ENCODE peak calls at places on chromosomes 1 and 21, in five cellular contexts. One of them, this sample, is unnamed.

GRCh38 chr1:70528591-70529333 is 117.7 kb downstream of the CTH start:
- DNase-seq in IMR-90: peak; percentile 33
- DNase-seq in GM12878: no peak
- DNase-seq in neuronal stem cell: peak; percentile 30
- DNase-seq in Karpas-422: peak; percentile 52
- DNase-seq in this sample: peak; percentile 20

GRCh38 chr1:22763479-22764200 is 53.0 kb downstream of the EPHB2 start:
- DNase-seq in IMR-90: peak; percentile 25
- DNase-seq in GM12878: peak; percentile 25
- DNase-seq in neuronal stem cell: no peak
- DNase-seq in Karpas-422: no peak
- DNase-seq in this sample: no peak

GRCh38 chr1:173915596-173915995 is 1.5 kb downstream of the SERPINC1 start:
- DNase-seq in IMR-90: no peak
- DNase-seq in GM12878: no peak
- DNase-seq in neuronal stem cell: no peak
- DNase-seq in Karpas-422: no peak
- DNase-seq in this sample: no peak

GRCh38 chr1:153573351-153573750 is 7.7 kb upstream of the S100A2 start:
- DNase-seq in IMR-90: peak; percentile 41
- DNase-seq in GM12878: no peak
- DNase-seq in neuronal stem cell: no peak
- DNase-seq in Karpas-422: no peak
- DNase-seq in this sample: no peak

GRCh38 chr1:18422076-18422777 is 58.5 kb upstream of the KLHDC7A start:
- DNase-seq in IMR-90: no peak
- DNase-seq in GM12878: no peak
- DNase-seq in neuronal stem cell: no peak
- DNase-seq in Karpas-422: no peak
- DNase-seq in this sample: no peak

GRCh38 chr1:59006932-59007331 is 223.1 kb upstream of the JUN start:
- DNase-seq in IMR-90: no peak
- DNase-seq in GM12878: no peak
- DNase-seq in neuronal stem cell: no peak
- DNase-seq in Karpas-422: no peak
- DNase-seq in this sample: no peak

GRCh38 chr1:79193211-79194079 is 186.9 kb upstream of the ADGRL4 start:
- DNase-seq in IMR-90: peak; percentile 74
- DNase-seq in GM12878: peak; percentile 41
- DNase-seq in neuronal stem cell: peak; percentile 9
- DNase-seq in Karpas-422: no peak
- DNase-seq in this sample: peak; percentile 74

GRCh38 chr1:110556471-110556807 is 37.5 kb upstream of the KCNA10 start:
- DNase-seq in IMR-90: no peak
- DNase-seq in GM12878: no peak
- DNase-seq in neuronal stem cell: no peak
- DNase-seq in Karpas-422: no peak
- DNase-seq in this sample: no peak

GRCh38 chr1:3678361-3679097 is 26.2 kb downstream of the TP73 start:
- DNase-seq in IMR-90: no peak
- DNase-seq in GM12878: no peak
- DNase-seq in neuronal stem cell: no peak
- DNase-seq in Karpas-422: peak; percentile 46
- DNase-seq in this sample: no peak

GRCh38 chr1:104765115-104765514 is 1015.4 kb downstream of the AMY1C start:
- DNase-seq in IMR-90: no peak
- DNase-seq in GM12878: peak; percentile 59
- DNase-seq in neuronal stem cell: no peak
- DNase-seq in Karpas-422: no peak
- DNase-seq in this sample: peak; percentile 25
- H3K4me2 ChIP-seq in IMR-90: no peak overlapping the region
- H3K4me2 ChIP-seq in GM12878: no peak overlapping the region
- H3K4me2 ChIP-seq in neuronal stem cell: no peak overlapping the region
- H3K4me2 ChIP-seq in Karpas-422: no peak overlapping the region
- H3K4me2 ChIP-seq in this sample: no peak overlapping the region

DNA sequence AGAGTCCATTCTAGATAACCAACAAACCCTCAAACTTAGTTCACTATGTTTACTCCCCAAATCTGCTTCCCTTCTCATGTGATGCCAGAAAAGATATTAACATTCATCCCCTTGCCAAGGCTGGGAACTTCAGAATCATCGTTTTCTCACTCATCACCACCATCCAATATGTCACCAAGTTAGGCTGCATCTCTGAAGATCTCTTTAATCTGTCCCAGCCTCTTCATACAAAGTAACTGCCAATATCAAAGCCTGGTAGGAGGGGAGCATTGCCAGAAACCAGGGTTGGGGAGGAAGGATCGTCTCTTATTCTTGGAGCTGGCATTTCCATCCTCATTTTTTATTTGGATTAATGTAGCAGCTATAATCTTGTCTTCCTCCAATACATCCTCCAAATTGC is 71.6 kb downstream of the XCL2 start:
- DNase-seq in IMR-90: no peak
- DNase-seq in GM12878: no peak
- DNase-seq in neuronal stem cell: no peak
- DNase-seq in Karpas-422: no peak
- DNase-seq in this sample: no peak
- H3K4me3 ChIP-seq in IMR-90: no peak overlapping the region
- H3K4me3 ChIP-seq in GM12878: no peak overlapping the region
- H3K4me3 ChIP-seq in neuronal stem cell: no peak overlapping the region
- H3K4me3 ChIP-seq in Karpas-422: no peak overlapping the region
- H3K4me3 ChIP-seq in this sample: no peak overlapping the region

GRCh38 chr1:244451539-244451950 is at the start of gene ADSS2:
- DNase-seq in IMR-90: no peak
- DNase-seq in GM12878: no peak
- DNase-seq in neuronal stem cell: no peak
- DNase-seq in Karpas-422: no peak
- DNase-seq in this sample: no peak

GRCh38 chr1:244450597-244451538 is 841 bp downstream of the ADSS2 start:
- DNase-seq in IMR-90: peak; percentile 89
- DNase-seq in GM12878: no peak
- DNase-seq in neuronal stem cell: peak; percentile 32
- DNase-seq in Karpas-422: peak; percentile 79
- DNase-seq in this sample: peak; percentile 51

GRCh38 chr1:244456586-244456985 is 4.5 kb upstream of the CATSPERE start:
- DNase-seq in IMR-90: no peak
- DNase-seq in GM12878: no peak
- DNase-seq in neuronal stem cell: no peak
- DNase-seq in Karpas-422: peak; percentile 5
- DNase-seq in this sample: no peak

GRCh38 chr1:244451951-244452795 is 464 bp upstream of the ADSS2 start:
- DNase-seq in IMR-90: peak; percentile 99
- DNase-seq in GM12878: peak; percentile 93
- DNase-seq in neuronal stem cell: peak; percentile 99
- DNase-seq in Karpas-422: peak; percentile 100
- DNase-seq in this sample: peak; percentile 99

GRCh38 chr1:244454412-244454811 is 2.7 kb upstream of the ADSS2 start:
- DNase-seq in IMR-90: no peak
- DNase-seq in GM12878: no peak
- DNase-seq in neuronal stem cell: no peak
- DNase-seq in Karpas-422: peak; percentile 4
- DNase-seq in this sample: no peak
- H2AFZ ChIP-seq in IMR-90: no peak overlapping the region
- H2AFZ ChIP-seq in GM12878: no peak overlapping the region
- H2AFZ ChIP-seq in neuronal stem cell: peak overlapping the region; percentile 73
- H2AFZ ChIP-seq in Karpas-422: no peak overlapping the region
- H2AFZ ChIP-seq in this sample: no peak overlapping the region

GRCh38 chr1:47651311-47652089 is 213.7 kb downstream of the FOXD2 start:
- DNase-seq in IMR-90: no peak
- DNase-seq in GM12878: no peak
- DNase-seq in neuronal stem cell: no peak
- DNase-seq in Karpas-422: no peak
- DNase-seq in this sample: no peak

GRCh38 chr1:47647327-47647845 is 209.5 kb downstream of the FOXD2 start:
- DNase-seq in IMR-90: no peak
- DNase-seq in GM12878: no peak
- DNase-seq in neuronal stem cell: no peak
- DNase-seq in Karpas-422: no peak
- DNase-seq in this sample: no peak

GRCh38 chr1:47646676-47647075 is 208.8 kb downstream of the FOXD2 start:
- DNase-seq in IMR-90: no peak
- DNase-seq in GM12878: no peak
- DNase-seq in neuronal stem cell: no peak
- DNase-seq in Karpas-422: no peak
- DNase-seq in this sample: peak; percentile 63

GRCh38 chr1:47650205-47650604 is 212.4 kb downstream of the FOXD2 start:
- DNase-seq in IMR-90: peak; percentile 80
- DNase-seq in GM12878: no peak
- DNase-seq in neuronal stem cell: no peak
- DNase-seq in Karpas-422: no peak
- DNase-seq in this sample: peak; percentile 97

DNA sequence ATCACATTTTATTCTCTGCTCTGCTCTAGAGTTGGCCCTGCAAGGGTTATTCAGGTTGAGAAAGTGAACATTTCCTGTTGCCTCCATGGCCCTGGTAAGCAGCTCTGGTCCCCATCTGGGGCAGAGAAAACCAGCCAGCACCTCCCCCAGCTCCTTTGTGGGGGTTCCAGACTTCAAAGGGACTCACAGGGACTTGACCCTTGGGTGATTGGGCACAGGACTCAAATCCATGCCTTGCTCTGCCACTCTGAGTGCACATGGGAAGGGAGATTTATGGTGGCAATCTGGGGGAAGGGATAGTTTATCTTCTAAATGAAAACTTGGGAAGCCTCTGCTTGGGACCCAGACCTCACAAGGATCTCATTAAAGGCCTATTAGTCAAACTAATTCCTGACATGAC is 212.8 kb downstream of the FOXD2 start:
- DNase-seq in IMR-90: no peak
- DNase-seq in GM12878: no peak
- DNase-seq in neuronal stem cell: no peak
- DNase-seq in Karpas-422: no peak
- DNase-seq in this sample: no peak
- H3K4me2 ChIP-seq in IMR-90: no peak overlapping the region
- H3K4me2 ChIP-seq in GM12878: no peak overlapping the region
- H3K4me2 ChIP-seq in neuronal stem cell: no peak overlapping the region
- H3K4me2 ChIP-seq in Karpas-422: no peak overlapping the region
- H3K4me2 ChIP-seq in this sample: no peak overlapping the region

GRCh38 chr21:46660505-46660904 is 25.0 kb downstream of the PRMT2 start:
- DNase-seq in IMR-90: no peak
- DNase-seq in GM12878: no peak
- DNase-seq in neuronal stem cell: no peak
- DNase-seq in Karpas-422: no peak
- DNase-seq in this sample: no peak

GRCh38 chr21:46662367-46662654 is 26.8 kb downstream of the PRMT2 start:
- DNase-seq in IMR-90: no peak
- DNase-seq in GM12878: no peak
- DNase-seq in neuronal stem cell: no peak
- DNase-seq in Karpas-422: no peak
- DNase-seq in this sample: no peak

GRCh38 chr21:46661627-46662366 is 26.3 kb downstream of the PRMT2 start:
- DNase-seq in IMR-90: no peak
- DNase-seq in GM12878: no peak
- DNase-seq in neuronal stem cell: no peak
- DNase-seq in Karpas-422: no peak
- DNase-seq in this sample: no peak

GRCh38 chr21:46662765-46663500 is 27.5 kb downstream of the PRMT2 start:
- DNase-seq in IMR-90: no peak
- DNase-seq in GM12878: no peak
- DNase-seq in neuronal stem cell: no peak
- DNase-seq in Karpas-422: no peak
- DNase-seq in this sample: peak; percentile 11

GRCh38 chr21:46661211-46661625 is 25.7 kb downstream of the PRMT2 start:
- DNase-seq in IMR-90: peak; percentile 82
- DNase-seq in GM12878: no peak
- DNase-seq in neuronal stem cell: peak; percentile 74
- DNase-seq in Karpas-422: peak; percentile 78
- DNase-seq in this sample: peak; percentile 43
- H3K4me3 ChIP-seq in IMR-90: no peak overlapping the region
- H3K4me3 ChIP-seq in GM12878: no peak overlapping the region
- H3K4me3 ChIP-seq in neuronal stem cell: peak overlapping the region; percentile 61
- H3K4me3 ChIP-seq in Karpas-422: no peak overlapping the region
- H3K4me3 ChIP-seq in this sample: no peak overlapping the region

GRCh38 chr1:182085726-182086125 is 24.2 kb upstream of the ZNF648 start:
- DNase-seq in IMR-90: no peak
- DNase-seq in GM12878: no peak
- DNase-seq in neuronal stem cell: no peak
- DNase-seq in Karpas-422: no peak
- DNase-seq in this sample: no peak

GRCh38 chr1:182086136-182086535 is 24.6 kb upstream of the ZNF648 start:
- DNase-seq in IMR-90: no peak
- DNase-seq in GM12878: no peak
- DNase-seq in neuronal stem cell: no peak
- DNase-seq in Karpas-422: no peak
- DNase-seq in this sample: no peak

GRCh38 chr1:182086620-182087019 is 25.1 kb upstream of the ZNF648 start:
- DNase-seq in IMR-90: no peak
- DNase-seq in GM12878: no peak
- DNase-seq in neuronal stem cell: no peak
- DNase-seq in Karpas-422: no peak
- DNase-seq in this sample: no peak

GRCh38 chr1:182084487-182085316 is 23.2 kb upstream of the ZNF648 start:
- DNase-seq in IMR-90: peak; percentile 50
- DNase-seq in GM12878: no peak
- DNase-seq in neuronal stem cell: peak; percentile 86
- DNase-seq in Karpas-422: peak; percentile 85
- DNase-seq in this sample: peak; percentile 77

GRCh38 chr1:182083851-182084486 is 22.5 kb upstream of the ZNF648 start:
- DNase-seq in IMR-90: no peak
- DNase-seq in GM12878: no peak
- DNase-seq in neuronal stem cell: no peak
- DNase-seq in Karpas-422: no peak
- DNase-seq in this sample: no peak
- H2AFZ ChIP-seq in IMR-90: no peak overlapping the region
- H2AFZ ChIP-seq in GM12878: no peak overlapping the region
- H2AFZ ChIP-seq in neuronal stem cell: no peak overlapping the region
- H2AFZ ChIP-seq in Karpas-422: no peak overlapping the region
- H2AFZ ChIP-seq in this sample: no peak overlapping the region

This sample was measured in mammary epithelial cell.